ENCODE peak calls at places on chromosomes 6 and 20, in nine cellular contexts. One of them, this sample, is unnamed.

GRCh38 chr6:29926795-29927427 is 15.4 kb upstream of the HLA-A start:
- DNase-seq in mucosa of descending colon: peak
- DNase-seq in heart right ventricle: peak
- DNase-seq in colonic mucosa: peak
- DNase-seq in SK-N-SH: no peak
- DNase-seq in tibial artery: peak
- DNase-seq in fibroblast of pulmonary artery: peak
- DNase-seq in psoas muscle: peak
- DNase-seq in left lung: peak
- DNase-seq in this sample: peak

GRCh38 chr6:120173250-120173649 is 823.7 kb upstream of the MAN1A1 start:
- DNase-seq in mucosa of descending colon: no peak
- DNase-seq in heart right ventricle: no peak
- DNase-seq in colonic mucosa: no peak
- DNase-seq in SK-N-SH: no peak
- DNase-seq in tibial artery: no peak
- DNase-seq in fibroblast of pulmonary artery: no peak
- DNase-seq in psoas muscle: no peak
- DNase-seq in left lung: no peak
- DNase-seq in this sample: no peak

GRCh38 chr20:57126481-57127092 is 139.9 kb downstream of the BMP7 start:
- DNase-seq in mucosa of descending colon: no peak
- DNase-seq in heart right ventricle: no peak
- DNase-seq in colonic mucosa: no peak
- DNase-seq in SK-N-SH: no peak
- DNase-seq in tibial artery: no peak
- DNase-seq in fibroblast of pulmonary artery: no peak
- DNase-seq in psoas muscle: no peak
- DNase-seq in left lung: no peak
- DNase-seq in this sample: no peak

GRCh38 chr6:105886812-105887513 is 199.2 kb upstream of the PRDM1 start:
- DNase-seq in mucosa of descending colon: no peak
- DNase-seq in heart right ventricle: no peak
- DNase-seq in colonic mucosa: no peak
- DNase-seq in SK-N-SH: no peak
- DNase-seq in tibial artery: no peak
- DNase-seq in fibroblast of pulmonary artery: no peak
- DNase-seq in psoas muscle: no peak
- DNase-seq in left lung: no peak
- DNase-seq in this sample: peak

GRCh38 chr6:69019832-69020231 is 384.8 kb downstream of the ADGRB3 start:
- DNase-seq in mucosa of descending colon: no peak
- DNase-seq in heart right ventricle: no peak
- DNase-seq in colonic mucosa: no peak
- DNase-seq in SK-N-SH: no peak
- DNase-seq in tibial artery: no peak
- DNase-seq in fibroblast of pulmonary artery: peak
- DNase-seq in psoas muscle: no peak
- DNase-seq in left lung: no peak
- DNase-seq in this sample: peak

GRCh38 chr6:63807056-63807455 is 171.5 kb downstream of the PHF3 start:
- DNase-seq in mucosa of descending colon: no peak
- DNase-seq in heart right ventricle: no peak
- DNase-seq in colonic mucosa: no peak
- DNase-seq in SK-N-SH: no peak
- DNase-seq in tibial artery: no peak
- DNase-seq in fibroblast of pulmonary artery: peak
- DNase-seq in psoas muscle: no peak
- DNase-seq in left lung: no peak
- DNase-seq in this sample: no peak

GRCh38 chr6:17280552-17281090 is 540 bp upstream of the RBM24 start:
- DNase-seq in mucosa of descending colon: peak
- DNase-seq in heart right ventricle: peak
- DNase-seq in colonic mucosa: peak
- DNase-seq in SK-N-SH: peak
- DNase-seq in tibial artery: peak
- DNase-seq in fibroblast of pulmonary artery: peak
- DNase-seq in psoas muscle: peak
- DNase-seq in left lung: peak
- DNase-seq in this sample: no peak

GRCh38 chr20:46552460-46553420 is 2.3 kb upstream of the OCSTAMP start:
- DNase-seq in mucosa of descending colon: no peak
- DNase-seq in heart right ventricle: no peak
- DNase-seq in colonic mucosa: no peak
- DNase-seq in SK-N-SH: no peak
- DNase-seq in tibial artery: no peak
- DNase-seq in fibroblast of pulmonary artery: no peak
- DNase-seq in psoas muscle: no peak
- DNase-seq in left lung: no peak
- DNase-seq in this sample: no peak

GRCh38 chr6:15907914-15908518 is 220.9 kb upstream of the MYLIP start:
- DNase-seq in mucosa of descending colon: no peak
- DNase-seq in heart right ventricle: no peak
- DNase-seq in colonic mucosa: no peak
- DNase-seq in SK-N-SH: peak
- DNase-seq in tibial artery: no peak
- DNase-seq in fibroblast of pulmonary artery: no peak
- DNase-seq in psoas muscle: no peak
- DNase-seq in left lung: no peak
- DNase-seq in this sample: no peak

GRCh38 chr6:138410048-138410735 is 6.2 kb downstream of the HEBP2 start:
- DNase-seq in mucosa of descending colon: no peak
- DNase-seq in heart right ventricle: no peak
- DNase-seq in colonic mucosa: no peak
- DNase-seq in SK-N-SH: no peak
- DNase-seq in tibial artery: no peak
- DNase-seq in fibroblast of pulmonary artery: peak
- DNase-seq in psoas muscle: no peak
- DNase-seq in left lung: no peak
- DNase-seq in this sample: peak

GRCh38 chr6:89941847-89942497 is 47.7 kb downstream of the GJA10 start:
- DNase-seq in mucosa of descending colon: no peak
- DNase-seq in heart right ventricle: no peak
- DNase-seq in colonic mucosa: no peak
- DNase-seq in SK-N-SH: no peak
- DNase-seq in tibial artery: no peak
- DNase-seq in fibroblast of pulmonary artery: no peak
- DNase-seq in psoas muscle: no peak
- DNase-seq in left lung: no peak
- DNase-seq in this sample: no peak

GRCh38 chr6:148557796-148558457 is 188.9 kb upstream of the UST start:
- DNase-seq in mucosa of descending colon: no peak
- DNase-seq in heart right ventricle: no peak
- DNase-seq in colonic mucosa: no peak
- DNase-seq in SK-N-SH: no peak
- DNase-seq in tibial artery: no peak
- DNase-seq in fibroblast of pulmonary artery: peak
- DNase-seq in psoas muscle: no peak
- DNase-seq in left lung: no peak
- DNase-seq in this sample: no peak

GRCh38 chr6:144655376-144655775 is 370.2 kb downstream of the UTRN start:
- DNase-seq in mucosa of descending colon: no peak
- DNase-seq in heart right ventricle: no peak
- DNase-seq in colonic mucosa: no peak
- DNase-seq in SK-N-SH: no peak
- DNase-seq in tibial artery: no peak
- DNase-seq in fibroblast of pulmonary artery: no peak
- DNase-seq in psoas muscle: no peak
- DNase-seq in left lung: no peak
- DNase-seq in this sample: peak

GRCh38 chr6:54614499-54615195 is 231.9 kb upstream of the FAM83B start:
- DNase-seq in mucosa of descending colon: no peak
- DNase-seq in heart right ventricle: no peak
- DNase-seq in colonic mucosa: no peak
- DNase-seq in SK-N-SH: no peak
- DNase-seq in tibial artery: no peak
- DNase-seq in fibroblast of pulmonary artery: no peak
- DNase-seq in psoas muscle: peak
- DNase-seq in left lung: peak
- DNase-seq in this sample: no peak

GRCh38 chr6:122381494-122382083 is 17.9 kb upstream of the HSF2 start:
- DNase-seq in mucosa of descending colon: no peak
- DNase-seq in heart right ventricle: no peak
- DNase-seq in colonic mucosa: peak
- DNase-seq in SK-N-SH: peak
- DNase-seq in tibial artery: peak
- DNase-seq in fibroblast of pulmonary artery: peak
- DNase-seq in psoas muscle: peak
- DNase-seq in left lung: no peak
- DNase-seq in this sample: peak

GRCh38 chr20:44074252-44075151 is 112.5 kb downstream of the JPH2 start:
- DNase-seq in mucosa of descending colon: no peak
- DNase-seq in heart right ventricle: peak
- DNase-seq in colonic mucosa: no peak
- DNase-seq in SK-N-SH: peak
- DNase-seq in tibial artery: peak
- DNase-seq in fibroblast of pulmonary artery: peak
- DNase-seq in psoas muscle: no peak
- DNase-seq in left lung: peak
- DNase-seq in this sample: peak

GRCh38 chr6:135195045-135195444 is 13.9 kb downstream of the MYB start:
- DNase-seq in mucosa of descending colon: no peak
- DNase-seq in heart right ventricle: no peak
- DNase-seq in colonic mucosa: no peak
- DNase-seq in SK-N-SH: no peak
- DNase-seq in tibial artery: no peak
- DNase-seq in fibroblast of pulmonary artery: no peak
- DNase-seq in psoas muscle: no peak
- DNase-seq in left lung: no peak
- DNase-seq in this sample: no peak

GRCh38 chr6:154159126-154159525 is 120.1 kb downstream of the OPRM1 start:
- DNase-seq in mucosa of descending colon: no peak
- DNase-seq in heart right ventricle: no peak
- DNase-seq in colonic mucosa: no peak
- DNase-seq in SK-N-SH: no peak
- DNase-seq in tibial artery: no peak
- DNase-seq in fibroblast of pulmonary artery: no peak
- DNase-seq in psoas muscle: no peak
- DNase-seq in left lung: no peak
- DNase-seq in this sample: no peak

GRCh38 chr6:154154389-154154967 is 115.4 kb downstream of the OPRM1 start:
- DNase-seq in mucosa of descending colon: no peak
- DNase-seq in heart right ventricle: no peak
- DNase-seq in colonic mucosa: peak
- DNase-seq in SK-N-SH: peak
- DNase-seq in tibial artery: peak
- DNase-seq in fibroblast of pulmonary artery: peak
- DNase-seq in psoas muscle: no peak
- DNase-seq in left lung: no peak
- DNase-seq in this sample: peak

GRCh38 chr6:154157082-154157481 is 118.0 kb downstream of the OPRM1 start:
- DNase-seq in mucosa of descending colon: no peak
- DNase-seq in heart right ventricle: no peak
- DNase-seq in colonic mucosa: no peak
- DNase-seq in SK-N-SH: no peak
- DNase-seq in tibial artery: no peak
- DNase-seq in fibroblast of pulmonary artery: no peak
- DNase-seq in psoas muscle: no peak
- DNase-seq in left lung: no peak
- DNase-seq in this sample: no peak

GRCh38 chr6:154157706-154158105 is 118.7 kb downstream of the OPRM1 start:
- DNase-seq in mucosa of descending colon: no peak
- DNase-seq in heart right ventricle: no peak
- DNase-seq in colonic mucosa: no peak
- DNase-seq in SK-N-SH: no peak
- DNase-seq in tibial artery: no peak
- DNase-seq in fibroblast of pulmonary artery: no peak
- DNase-seq in psoas muscle: no peak
- DNase-seq in left lung: no peak
- DNase-seq in this sample: no peak

GRCh38 chr6:154156135-154156948 is 117.3 kb downstream of the OPRM1 start:
- DNase-seq in mucosa of descending colon: peak
- DNase-seq in heart right ventricle: no peak
- DNase-seq in colonic mucosa: peak
- DNase-seq in SK-N-SH: peak
- DNase-seq in tibial artery: no peak
- DNase-seq in fibroblast of pulmonary artery: peak
- DNase-seq in psoas muscle: no peak
- DNase-seq in left lung: no peak
- DNase-seq in this sample: peak
- TF ChIP-seq CTCF in mucosa of descending colon: no peak
- TF ChIP-seq CTCF in heart right ventricle: peak
- TF ChIP-seq CTCF in colonic mucosa: peak
- TF ChIP-seq CTCF in SK-N-SH: peak
- TF ChIP-seq CTCF in tibial artery: peak
- TF ChIP-seq CTCF in fibroblast of pulmonary artery: peak
- TF ChIP-seq CTCF in psoas muscle: peak
- TF ChIP-seq CTCF in left lung: peak
- TF ChIP-seq CTCF in this sample: peak

GRCh38 chr20:32019156-32019510 is 8.9 kb downstream of the CCM2L start:
- DNase-seq in mucosa of descending colon: no peak
- DNase-seq in heart right ventricle: no peak
- DNase-seq in colonic mucosa: no peak
- DNase-seq in SK-N-SH: peak
- DNase-seq in tibial artery: no peak
- DNase-seq in fibroblast of pulmonary artery: no peak
- DNase-seq in psoas muscle: no peak
- DNase-seq in left lung: no peak
- DNase-seq in this sample: no peak
- H3K4me3 ChIP-seq in mucosa of descending colon: no peak
- H3K4me3 ChIP-seq in heart right ventricle: peak
- H3K4me3 ChIP-seq in colonic mucosa: peak
- H3K4me3 ChIP-seq in SK-N-SH: peak
- H3K4me3 ChIP-seq in tibial artery: peak
- H3K4me3 ChIP-seq in fibroblast of pulmonary artery: no peak
- H3K4me3 ChIP-seq in psoas muscle: peak
- H3K4me3 ChIP-seq in left lung: no peak
- H3K4me3 ChIP-seq in this sample: no peak

GRCh38 chr6:99458319-99458718 is 33.2 kb upstream of the PNISR start:
- DNase-seq in mucosa of descending colon: no peak
- DNase-seq in heart right ventricle: no peak
- DNase-seq in colonic mucosa: no peak
- DNase-seq in SK-N-SH: no peak
- DNase-seq in tibial artery: no peak
- DNase-seq in fibroblast of pulmonary artery: peak
- DNase-seq in psoas muscle: no peak
- DNase-seq in left lung: no peak
- DNase-seq in this sample: peak
- TF ChIP-seq CTCF in mucosa of descending colon: no peak
- TF ChIP-seq CTCF in heart right ventricle: peak
- TF ChIP-seq CTCF in colonic mucosa: peak
- TF ChIP-seq CTCF in SK-N-SH: peak
- TF ChIP-seq CTCF in tibial artery: no peak
- TF ChIP-seq CTCF in fibroblast of pulmonary artery: peak
- TF ChIP-seq CTCF in psoas muscle: no peak
- TF ChIP-seq CTCF in left lung: no peak
- TF ChIP-seq CTCF in this sample: peak

DNA sequence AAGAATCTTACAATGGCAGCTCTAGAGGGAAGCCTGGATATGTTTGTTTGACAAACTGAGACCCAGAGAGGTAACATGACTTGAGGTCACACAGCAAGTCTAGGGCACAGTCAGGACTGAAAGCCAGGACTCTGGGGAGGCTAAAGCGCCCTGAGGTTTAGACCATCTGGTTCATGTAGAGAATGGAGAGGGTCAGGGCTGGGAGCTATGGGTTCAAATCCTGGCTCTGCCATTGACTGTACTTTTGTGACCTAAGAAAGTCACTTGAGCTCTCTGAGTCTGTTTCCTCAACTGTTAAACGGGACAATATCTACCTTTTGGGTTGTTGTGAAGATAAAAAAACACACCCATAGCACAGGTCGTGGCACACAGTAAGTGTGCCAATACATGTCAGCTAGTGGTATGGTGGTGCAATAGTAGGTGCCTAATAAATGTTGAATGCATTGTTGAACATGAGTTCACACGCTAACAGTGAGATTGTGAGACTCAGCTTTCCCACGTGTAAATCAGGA is 1.0 kb upstream of the TP53INP2 start:
- DNase-seq in mucosa of descending colon: no peak
- DNase-seq in heart right ventricle: no peak
- DNase-seq in colonic mucosa: no peak
- DNase-seq in SK-N-SH: no peak
- DNase-seq in tibial artery: no peak
- DNase-seq in fibroblast of pulmonary artery: no peak
- DNase-seq in psoas muscle: no peak
- DNase-seq in left lung: no peak
- DNase-seq in this sample: no peak
- H3K4me3 ChIP-seq in mucosa of descending colon: no peak
- H3K4me3 ChIP-seq in heart right ventricle: peak
- H3K4me3 ChIP-seq in colonic mucosa: peak
- H3K4me3 ChIP-seq in SK-N-SH: peak
- H3K4me3 ChIP-seq in tibial artery: peak
- H3K4me3 ChIP-seq in fibroblast of pulmonary artery: peak
- H3K4me3 ChIP-seq in psoas muscle: peak
- H3K4me3 ChIP-seq in left lung: no peak
- H3K4me3 ChIP-seq in this sample: peak

This sample was measured in foreskin fibroblast.